ENCODE peak calls at places on chromosomes 3 and 15, in five cellular contexts. One of them, this sample, is unnamed.

GRCh38 chr3:188788621-188789081 is 383.1 kb upstream of the TPRG1 start:
- DNase-seq in WTC11: no peak
- DNase-seq in endothelial cell: no peak
- DNase-seq in natural killer cell: no peak
- DNase-seq in tibial nerve: no peak
- DNase-seq in this sample: peak

GRCh38 chr15:57923750-57924149 is 141.8 kb downstream of the ALDH1A2 start:
- DNase-seq in WTC11: no peak
- DNase-seq in endothelial cell: no peak
- DNase-seq in natural killer cell: no peak
- DNase-seq in tibial nerve: no peak
- DNase-seq in this sample: no peak

GRCh38 chr3:116930786-116931185 is 221.2 kb downstream of the TUSC7 start:
- DNase-seq in WTC11: no peak
- DNase-seq in endothelial cell: no peak
- DNase-seq in natural killer cell: no peak
- DNase-seq in tibial nerve: no peak
- DNase-seq in this sample: no peak

GRCh38 chr15:47185222-47185800 is 532.0 kb upstream of the SEMA6D start:
- DNase-seq in WTC11: no peak
- DNase-seq in endothelial cell: no peak
- DNase-seq in natural killer cell: no peak
- DNase-seq in tibial nerve: no peak
- DNase-seq in this sample: no peak

GRCh38 chr3:160667452-160667851 is 9.5 kb upstream of the ARL14 start:
- DNase-seq in WTC11: no peak
- DNase-seq in endothelial cell: no peak
- DNase-seq in natural killer cell: no peak
- DNase-seq in tibial nerve: no peak
- DNase-seq in this sample: no peak

GRCh38 chr3:105829879-105830622 is 38.8 kb downstream of the CBLB start:
- DNase-seq in WTC11: no peak
- DNase-seq in endothelial cell: no peak
- DNase-seq in natural killer cell: no peak
- DNase-seq in tibial nerve: no peak
- DNase-seq in this sample: no peak

GRCh38 chr3:76367281-76367680 is 581.9 kb upstream of the ZNF717 start:
- DNase-seq in WTC11: no peak
- DNase-seq in endothelial cell: no peak
- DNase-seq in natural killer cell: no peak
- DNase-seq in tibial nerve: no peak
- DNase-seq in this sample: no peak

GRCh38 chr3:52317601-52318000 is 1.5 kb downstream of the DNAH1 start:
- DNase-seq in WTC11: peak
- DNase-seq in endothelial cell: peak
- DNase-seq in natural killer cell: peak
- DNase-seq in tibial nerve: no peak
- DNase-seq in this sample: peak

GRCh38 chr15:63896336-63897115 is 62.8 kb upstream of the HERC1 start:
- DNase-seq in WTC11: no peak
- DNase-seq in endothelial cell: no peak
- DNase-seq in natural killer cell: peak
- DNase-seq in tibial nerve: no peak
- DNase-seq in this sample: peak

GRCh38 chr15:77474987-77475385 is 54.3 kb downstream of the HMG20A start:
- DNase-seq in WTC11: no peak
- DNase-seq in endothelial cell: no peak
- DNase-seq in natural killer cell: no peak
- DNase-seq in tibial nerve: no peak
- DNase-seq in this sample: no peak

GRCh38 chr15:86894269-86894668 is 814.6 kb downstream of the AGBL1 start:
- DNase-seq in WTC11: no peak
- DNase-seq in endothelial cell: no peak
- DNase-seq in natural killer cell: no peak
- DNase-seq in tibial nerve: no peak
- DNase-seq in this sample: no peak

GRCh38 chr3:192940129-192940528 is 22.5 kb upstream of the MB21D2 start:
- DNase-seq in WTC11: no peak
- DNase-seq in endothelial cell: no peak
- DNase-seq in natural killer cell: no peak
- DNase-seq in tibial nerve: no peak
- DNase-seq in this sample: no peak

GRCh38 chr3:127673191-127674098 is 693 bp downstream of the ABTB1 start:
- DNase-seq in WTC11: peak
- DNase-seq in endothelial cell: peak
- DNase-seq in natural killer cell: peak
- DNase-seq in tibial nerve: peak
- DNase-seq in this sample: no peak

GRCh38 chr15:38714309-38715072 is 149.9 kb upstream of the RASGRP1 start:
- DNase-seq in WTC11: no peak
- DNase-seq in endothelial cell: no peak
- DNase-seq in natural killer cell: no peak
- DNase-seq in tibial nerve: no peak
- DNase-seq in this sample: no peak

GRCh38 chr15:61038910-61039309 is 190.2 kb downstream of the RORA start:
- DNase-seq in WTC11: no peak
- DNase-seq in endothelial cell: no peak
- DNase-seq in natural killer cell: no peak
- DNase-seq in tibial nerve: no peak
- DNase-seq in this sample: no peak

GRCh38 chr15:91694829-91695205 is 158.7 kb upstream of the SLCO3A1 start:
- DNase-seq in WTC11: no peak
- DNase-seq in endothelial cell: no peak
- DNase-seq in natural killer cell: no peak
- DNase-seq in tibial nerve: peak
- DNase-seq in this sample: no peak

GRCh38 chr15:89774492-89774891 is 1.6 kb upstream of the MESP2 start:
- DNase-seq in WTC11: no peak
- DNase-seq in endothelial cell: no peak
- DNase-seq in natural killer cell: no peak
- DNase-seq in tibial nerve: no peak
- DNase-seq in this sample: no peak

GRCh38 chr3:21920431-21920830 is 169.4 kb upstream of the ZNF385D start:
- DNase-seq in WTC11: no peak
- DNase-seq in endothelial cell: no peak
- DNase-seq in natural killer cell: no peak
- DNase-seq in tibial nerve: no peak
- DNase-seq in this sample: no peak

GRCh38 chr15:66131200-66131599 is 122.3 kb downstream of the MEGF11 start:
- DNase-seq in WTC11: no peak
- DNase-seq in endothelial cell: no peak
- DNase-seq in natural killer cell: no peak
- DNase-seq in tibial nerve: no peak
- DNase-seq in this sample: no peak

GRCh38 chr15:55253580-55253979 is 36.0 kb downstream of the RAB27A start:
- DNase-seq in WTC11: no peak
- DNase-seq in endothelial cell: no peak
- DNase-seq in natural killer cell: no peak
- DNase-seq in tibial nerve: no peak
- DNase-seq in this sample: no peak

GRCh38 chr3:7847521-7847920 is 654.1 kb upstream of the LMCD1 start:
- DNase-seq in WTC11: no peak
- DNase-seq in endothelial cell: no peak
- DNase-seq in natural killer cell: no peak
- DNase-seq in tibial nerve: no peak
- DNase-seq in this sample: no peak

GRCh38 chr3:9542182-9542581 is 11.4 kb downstream of the LHFPL4 start:
- DNase-seq in WTC11: no peak
- DNase-seq in endothelial cell: no peak
- DNase-seq in natural killer cell: no peak
- DNase-seq in tibial nerve: no peak
- DNase-seq in this sample: no peak

GRCh38 chr15:46815765-46816164 is 901.5 kb upstream of the SEMA6D start:
- DNase-seq in WTC11: no peak
- DNase-seq in endothelial cell: no peak
- DNase-seq in natural killer cell: no peak
- DNase-seq in tibial nerve: no peak
- DNase-seq in this sample: no peak

GRCh38 chr3:60188803-60189202 is 1062.4 kb downstream of the FHIT start:
- DNase-seq in WTC11: no peak
- DNase-seq in endothelial cell: no peak
- DNase-seq in natural killer cell: no peak
- DNase-seq in tibial nerve: no peak
- DNase-seq in this sample: no peak

GRCh38 chr15:61133361-61133760 is 95.7 kb downstream of the RORA start:
- DNase-seq in WTC11: no peak
- DNase-seq in endothelial cell: no peak
- DNase-seq in natural killer cell: no peak
- DNase-seq in tibial nerve: no peak
- DNase-seq in this sample: no peak

GRCh38 chr3:36957862-36958686 is 13.2 kb upstream of the TRANK1 start:
- DNase-seq in WTC11: no peak
- DNase-seq in endothelial cell: no peak
- DNase-seq in natural killer cell: no peak
- DNase-seq in tibial nerve: no peak
- DNase-seq in this sample: no peak

GRCh38 chr3:102295756-102296155 is 139.1 kb upstream of the ZPLD1 start:
- DNase-seq in WTC11: no peak
- DNase-seq in endothelial cell: no peak
- DNase-seq in natural killer cell: no peak
- DNase-seq in tibial nerve: no peak
- DNase-seq in this sample: no peak

GRCh38 chr3:101803152-101803782 is 24.3 kb downstream of the NXPE3 start:
- DNase-seq in WTC11: no peak
- DNase-seq in endothelial cell: peak
- DNase-seq in natural killer cell: no peak
- DNase-seq in tibial nerve: no peak
- DNase-seq in this sample: peak

GRCh38 chr3:14412831-14413380 is 10.5 kb downstream of the SLC6A6 start:
- DNase-seq in WTC11: peak
- DNase-seq in endothelial cell: no peak
- DNase-seq in natural killer cell: no peak
- DNase-seq in tibial nerve: no peak
- DNase-seq in this sample: no peak

GRCh38 chr3:14410501-14411165 is 8.2 kb downstream of the SLC6A6 start:
- DNase-seq in WTC11: no peak
- DNase-seq in endothelial cell: no peak
- DNase-seq in natural killer cell: no peak
- DNase-seq in tibial nerve: no peak
- DNase-seq in this sample: peak

GRCh38 chr3:14413381-14414071 is 11.1 kb downstream of the SLC6A6 start:
- DNase-seq in WTC11: peak
- DNase-seq in endothelial cell: no peak
- DNase-seq in natural killer cell: no peak
- DNase-seq in tibial nerve: no peak
- DNase-seq in this sample: no peak

GRCh38 chr3:14411166-14411526 is 8.7 kb downstream of the SLC6A6 start:
- DNase-seq in WTC11: no peak
- DNase-seq in endothelial cell: no peak
- DNase-seq in natural killer cell: no peak
- DNase-seq in tibial nerve: no peak
- DNase-seq in this sample: no peak

DNA sequence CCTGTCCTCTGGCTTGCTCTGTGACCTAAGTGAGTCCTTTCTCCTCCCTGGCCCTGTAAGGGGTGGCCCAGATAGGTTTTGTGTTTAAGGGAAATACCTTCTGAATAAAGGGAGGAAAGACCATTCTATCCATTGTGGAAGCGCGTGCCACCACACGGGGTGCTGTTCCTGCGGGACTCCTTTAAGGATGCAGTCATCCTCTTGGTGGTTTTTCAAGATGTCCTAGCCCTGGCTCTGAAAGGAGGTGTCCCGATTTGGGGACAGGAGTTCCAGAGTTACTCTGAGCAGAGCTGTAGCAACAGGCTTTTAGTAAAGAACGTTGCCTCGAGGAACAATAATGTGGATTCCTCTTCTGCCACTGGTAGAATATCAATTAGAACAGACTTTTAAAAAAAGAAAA is 9.6 kb downstream of the SLC6A6 start:
- DNase-seq in WTC11: peak
- DNase-seq in endothelial cell: no peak
- DNase-seq in natural killer cell: no peak
- DNase-seq in tibial nerve: no peak
- DNase-seq in this sample: no peak
- TF ChIP-seq CTCF in WTC11: no peak
- TF ChIP-seq CTCF in endothelial cell: no peak
- TF ChIP-seq CTCF in natural killer cell: no peak
- TF ChIP-seq CTCF in tibial nerve: no peak
- TF ChIP-seq CTCF in this sample: no peak

DNA sequence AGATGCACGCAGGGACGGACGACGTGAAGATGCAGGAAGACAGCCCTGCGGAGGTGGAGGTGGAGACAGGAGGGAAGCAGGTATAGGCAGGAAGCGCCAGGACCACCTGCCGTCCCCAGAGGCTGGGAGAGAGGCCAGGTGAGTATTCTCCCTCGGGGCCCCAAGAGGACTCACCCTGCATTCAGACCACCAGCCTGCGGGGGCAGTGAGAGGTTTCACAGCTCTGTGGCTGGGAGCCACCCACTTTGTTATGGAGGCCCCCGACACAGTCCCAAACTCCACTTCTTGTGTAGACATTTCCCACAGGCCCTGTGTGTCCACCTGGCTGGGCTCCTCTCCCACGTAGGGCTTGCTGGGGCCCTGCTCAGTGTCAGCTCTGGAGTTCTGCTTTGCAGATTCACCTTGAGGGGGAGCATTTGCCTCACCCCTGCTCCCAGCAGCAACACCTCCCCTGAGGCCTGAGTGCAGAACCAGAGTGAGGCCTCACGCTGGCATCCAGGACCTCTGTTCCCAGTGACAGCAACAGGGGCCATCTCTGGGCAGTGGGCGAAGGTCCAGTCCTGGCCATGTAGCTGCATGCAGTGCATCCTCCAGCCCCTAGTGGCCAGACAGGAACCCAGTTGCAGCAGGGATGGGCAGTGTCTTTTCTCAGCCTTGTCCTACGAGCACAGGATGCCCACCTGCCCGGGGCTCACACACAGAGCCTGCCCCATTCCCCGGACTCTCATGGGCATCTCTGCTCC is 119.4 kb upstream of the IQSEC1 start:
- DNase-seq in WTC11: peak
- DNase-seq in endothelial cell: peak
- DNase-seq in natural killer cell: no peak
- DNase-seq in tibial nerve: no peak
- DNase-seq in this sample: peak
- TF ChIP-seq CTCF in WTC11: peak
- TF ChIP-seq CTCF in endothelial cell: peak
- TF ChIP-seq CTCF in natural killer cell: no peak
- TF ChIP-seq CTCF in tibial nerve: peak
- TF ChIP-seq CTCF in this sample: peak

GRCh38 chr3:123375014-123375940 is 73.6 kb downstream of the ADCY5 start:
- DNase-seq in WTC11: peak
- DNase-seq in endothelial cell: no peak
- DNase-seq in natural killer cell: no peak
- DNase-seq in tibial nerve: no peak
- DNase-seq in this sample: peak
- TF ChIP-seq CTCF in WTC11: no peak
- TF ChIP-seq CTCF in endothelial cell: no peak
- TF ChIP-seq CTCF in natural killer cell: no peak
- TF ChIP-seq CTCF in tibial nerve: no peak
- TF ChIP-seq CTCF in this sample: no peak

DNA sequence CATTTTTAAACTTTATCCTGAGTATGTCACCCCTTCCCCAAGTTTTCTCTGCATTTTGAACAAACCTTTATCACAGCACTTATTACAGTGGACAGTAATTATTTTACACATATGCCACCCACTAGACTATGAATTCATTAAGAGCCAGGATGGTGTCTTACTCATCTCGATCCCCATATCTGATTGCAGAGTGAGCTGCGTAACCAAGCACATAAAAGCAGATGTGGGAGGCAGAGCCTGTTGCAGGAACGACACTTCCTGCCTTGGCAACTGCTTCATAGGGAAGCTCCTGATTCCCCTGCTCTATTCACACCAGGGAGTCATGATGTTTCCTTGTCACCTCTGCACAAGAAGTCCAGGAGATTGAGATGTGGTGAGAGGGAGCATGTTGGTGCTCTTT is 91.1 kb downstream of the MINAR1 start:
- DNase-seq in WTC11: no peak
- DNase-seq in endothelial cell: no peak
- DNase-seq in natural killer cell: no peak
- DNase-seq in tibial nerve: no peak
- DNase-seq in this sample: no peak
- TF ChIP-seq CTCF in WTC11: no peak
- TF ChIP-seq CTCF in endothelial cell: no peak
- TF ChIP-seq CTCF in natural killer cell: no peak
- TF ChIP-seq CTCF in tibial nerve: no peak
- TF ChIP-seq CTCF in this sample: no peak